ENCODE peak calls at places on chromosomes 4 and X, in six cellular contexts. Z is activated CD8-positive, alpha-beta T cell treated with anti-CD3 and anti-CD28 coated beads, Interleukin-2, amount 10 ng/mL, durations not matched to agents 7 days and 5 days; R is right cardiac atrium; K is activated CD4-positive, CD25-positive, alpha-beta regulatory T cell; C is ACHN; U is stimulated activated naive CD8-positive, alpha-beta T cell treated with anti-CD3 and anti-CD28 coated beads, Interleukin-15, Interleukin-2, amounts not matched to agents 100 U/mL and 50 U/mL, for 24 hours. Y is an unnamed sample.

GRCh38 chrX:3141031-3141430 is 99.8 kb downstream of the ARSF start:
- DNase-seq in K (no peak), Z (no peak), C (no peak), R (no peak), U (no peak), Y (no peak)

GRCh38 chr4:34516524-34516923 is 1727.8 kb downstream of the ARAP2 start:
- DNase-seq in K (no peak), R (no peak), U (no peak), C (no peak), Z (no peak), Y (no peak)

GRCh38 chr4:111839186-111839585 is 306.1 kb upstream of the FAM241A start:
- DNase-seq in Z (no peak), K (no peak), C (no peak), R (no peak), U (no peak), Y (no peak)

GRCh38 chr4:28225005-28225404 is 1364.4 kb downstream of the STIM2 start:
- DNase-seq in R (no peak), K (no peak), C (peak; percentile 2), U (no peak), Z (no peak), Y (no peak)

GRCh38 chrX:20947411-20947912 is 426.8 kb upstream of the CNKSR2 start:
- DNase-seq in Z (no peak), R (no peak), C (no peak), K (no peak), U (no peak), Y (no peak)

GRCh38 chr4:168648929-168649328 is 152.1 kb downstream of the PALLD start:
- DNase-seq in R (no peak), K (no peak), Z (no peak), C (peak; percentile 80), U (no peak), Y (no peak)

GRCh38 chr4:110808371-110808878 is 185.5 kb upstream of the PITX2 start:
- DNase-seq in R (no peak), C (peak; percentile 61), U (no peak), Z (no peak), K (no peak), Y (no peak)

GRCh38 chrX:6448003-6448402 is 86.9 kb downstream of the VCX3A start:
- DNase-seq in C (no peak), R (peak; percentile 5), K (no peak), Z (no peak), U (no peak), Y (no peak)

GRCh38 chr4:41178372-41179085 is 35.8 kb downstream of the APBB2 start:
- DNase-seq in U (no peak), K (no peak), R (no peak), Z (no peak), C (peak; percentile 56), Y (no peak)

GRCh38 chr4:148007303-148007702 is 275.4 kb downstream of the ARHGAP10 start:
- DNase-seq in U (no peak), Z (no peak), K (no peak), C (peak; percentile 94), R (no peak), Y (no peak)

GRCh38 chrX:79095441-79096338 is 48.8 kb upstream of the GPR174 start:
- DNase-seq in U (no peak), C (no peak), K (no peak), Z (peak; percentile 27), R (no peak), Y (no peak)

GRCh38 chrX:79444694-79445093 is 77.6 kb upstream of the ITM2A start:
- DNase-seq in K (no peak), U (no peak), Z (no peak), C (no peak), R (no peak), Y (no peak)

GRCh38 chrX:150239946-150240642 is 123.0 kb upstream of the MAMLD1 start:
- DNase-seq in K (no peak), R (no peak), Z (no peak), C (no peak), U (no peak), Y (no peak)

GRCh38 chr4:127660486-127660885 is 27.7 kb downstream of the INTU start:
- DNase-seq in U (no peak), R (no peak), Z (no peak), K (no peak), C (no peak), Y (no peak)

GRCh38 chr4:4687935-4688727 is 146.3 kb upstream of the STX18 start:
- DNase-seq in C (no peak), R (no peak), K (no peak), U (no peak), Z (no peak), Y (no peak)

GRCh38 chr4:125620066-125620850 is 305.5 kb downstream of the FAT4 start:
- DNase-seq in R (peak; percentile 7), K (no peak), U (no peak), C (no peak), Z (no peak), Y (no peak)

GRCh38 chr4:88742561-88742960 is 44.9 kb upstream of the NAP1L5 start:
- DNase-seq in Z (no peak), U (no peak), R (no peak), K (no peak), C (peak; percentile 7), Y (no peak)